ENCODE peak calls at places on chromosomes 11 and 22, in ten cellular contexts. B, T, R, I, M, A, D, L, Y and Z are unnamed samples.

GRCh38 chr11:14386895-14387480 is 28.0 kb upstream of the RRAS2 start:
- DNase-seq in B (peak), T (no peak), R (peak), I (peak), M (no peak), A (peak), D (no peak), L (no peak), Y (no peak), Z (peak)

GRCh38 chr11:124934862-124935547 is 842 bp downstream of the HEPACAM start:
- DNase-seq in B (peak), T (no peak), R (no peak), I (peak), M (no peak), A (peak), D (no peak), L (peak), Y (no peak), Z (peak)

GRCh38 chr11:21374381-21374780 is 705.0 kb downstream of the NELL1 start:
- DNase-seq in B (no peak), T (no peak), R (no peak), I (no peak), M (no peak), A (no peak), D (no peak), L (no peak), Y (no peak), Z (no peak)

GRCh38 chr11:75425422-75425821 is 7.6 kb downstream of the KLHL35 start:
- DNase-seq in B (no peak), T (no peak), R (no peak), I (no peak), M (no peak), A (no peak), D (no peak), L (no peak), Y (no peak), Z (no peak)

GRCh38 chr11:36165638-36166389 is 123.4 kb downstream of the COMMD9 start:
- DNase-seq in B (no peak), T (no peak), R (no peak), I (no peak), M (no peak), A (no peak), D (no peak), L (peak), Y (no peak), Z (no peak)

GRCh38 chr11:97574976-97575665 is 1185.3 kb downstream of the JRKL start:
- DNase-seq in B (no peak), T (no peak), R (no peak), I (no peak), M (no peak), A (no peak), D (no peak), L (no peak), Y (no peak), Z (no peak)

GRCh38 chr11:135033545-135033944 is 621.5 kb upstream of the B3GAT1 start:
- DNase-seq in B (peak), T (no peak), R (no peak), I (peak), M (no peak), A (no peak), D (no peak), L (no peak), Y (no peak), Z (no peak)

GRCh38 chr11:40306938-40307548 is 1152.4 kb downstream of the LRRC4C start:
- DNase-seq in B (peak), T (no peak), R (no peak), I (peak), M (no peak), A (peak), D (no peak), L (peak), Y (peak), Z (peak)

GRCh38 chr22:23219317-23219716 is 39.0 kb downstream of the BCR start:
- DNase-seq in B (no peak), T (no peak), R (no peak), I (no peak), M (no peak), A (no peak), D (no peak), L (no peak), Y (no peak), Z (no peak)

GRCh38 chr22:31683181-31684105 is 21.4 kb upstream of the PISD start:
- DNase-seq in B (peak), T (no peak), R (no peak), I (no peak), M (no peak), A (no peak), D (no peak), L (no peak), Y (no peak), Z (no peak)

GRCh38 chr11:17434108-17434507 is 42.5 kb downstream of the ABCC8 start:
- DNase-seq in B (no peak), T (no peak), R (no peak), I (no peak), M (no peak), A (no peak), D (no peak), L (no peak), Y (no peak), Z (no peak)

GRCh38 chr22:19798825-19799224 is 38.2 kb downstream of the TBX1 start:
- DNase-seq in B (no peak), T (no peak), R (no peak), I (no peak), M (no peak), A (no peak), D (no peak), L (no peak), Y (no peak), Z (no peak)

GRCh38 chr11:35927730-35928129 is 16.1 kb upstream of the LDLRAD3 start:
- DNase-seq in B (peak), T (no peak), R (peak), I (no peak), M (no peak), A (no peak), D (peak), L (peak), Y (no peak), Z (peak)

GRCh38 chr11:129733384-129733783 is 82.3 kb upstream of the TMEM45B start:
- DNase-seq in B (no peak), T (no peak), R (no peak), I (no peak), M (no peak), A (no peak), D (no peak), L (no peak), Y (no peak), Z (no peak)

GRCh38 chr11:128911701-128912100 is 20.5 kb downstream of the KCNJ5 start:
- DNase-seq in B (no peak), T (no peak), R (no peak), I (no peak), M (no peak), A (no peak), D (no peak), L (no peak), Y (no peak), Z (no peak)

GRCh38 chr11:10693509-10694071 is at the start of gene IRAG1:
- DNase-seq in B (peak), T (no peak), R (peak), I (no peak), M (no peak), A (no peak), D (no peak), L (peak), Y (no peak), Z (peak)

GRCh38 chr11:120710354-120711187 is 199.0 kb downstream of the GRIK4 start:
- DNase-seq in B (peak), T (no peak), R (peak), I (peak), M (no peak), A (peak), D (peak), L (peak), Y (peak), Z (peak)

GRCh38 chr11:10091314-10092045 is 202.5 kb downstream of the SBF2 start:
- DNase-seq in B (no peak), T (no peak), R (no peak), I (no peak), M (no peak), A (no peak), D (no peak), L (no peak), Y (no peak), Z (no peak)

GRCh38 chr11:133919330-133920108 is 37.2 kb downstream of the IGSF9B start:
- DNase-seq in B (no peak), T (no peak), R (no peak), I (no peak), M (no peak), A (no peak), D (no peak), L (no peak), Y (no peak), Z (no peak)

GRCh38 chr11:41659990-41660389 is 200.5 kb upstream of the LRRC4C start:
- DNase-seq in B (no peak), T (no peak), R (no peak), I (no peak), M (no peak), A (no peak), D (no peak), L (no peak), Y (no peak), Z (no peak)

GRCh38 chr22:49582671-49583070 is 245.0 kb downstream of the BRD1 start:
- DNase-seq in B (no peak), T (no peak), R (no peak), I (no peak), M (no peak), A (no peak), D (no peak), L (no peak), Y (no peak), Z (no peak)

GRCh38 chr11:104668797-104669463 is 229.3 kb downstream of the CASP12 start:
- DNase-seq in B (peak), T (no peak), R (no peak), I (no peak), M (no peak), A (peak), D (no peak), L (peak), Y (peak), Z (peak)

GRCh38 chr11:19954899-19955298 is 205.4 kb downstream of the DBX1 start:
- DNase-seq in B (peak), T (no peak), R (no peak), I (no peak), M (no peak), A (no peak), D (no peak), L (peak), Y (no peak), Z (no peak)